ENCODE peak calls at places on chromosomes 3 and 15, in five cellular contexts. G is K562, M is A549, S is endothelial cell of umbilical vein, O is HepG2. C is an unnamed sample.

GRCh38 chr15:95733931-95734330 is 596.6 kb upstream of the NR2F2 start:
- DNase-seq in O (no peak), S (no peak), G (no peak), M (no peak), C (peak)

GRCh38 chr15:79858469-79858868 is 38.3 kb downstream of the MTHFS start:
- DNase-seq in M (peak), O (no peak), S (no peak), G (no peak), C (peak)

GRCh38 chr15:54102704-54103103 is 124.5 kb downstream of the UNC13C start:
- DNase-seq in G (no peak), M (no peak), S (no peak), O (no peak), C (no peak)

GRCh38 chr15:61441901-61442300 is 212.8 kb upstream of the RORA start:
- DNase-seq in G (no peak), M (no peak), O (no peak), S (no peak), C (no peak)

GRCh38 chr3:16474304-16474703 is 39.2 kb downstream of the RFTN1 start:
- DNase-seq in G (no peak), O (no peak), M (no peak), S (peak), C (no peak)

GRCh38 chr3:150145659-150146058 is 175.0 kb upstream of the PFN2 start:
- DNase-seq in O (no peak), M (no peak), S (no peak), G (no peak), C (no peak)

GRCh38 chr15:92400980-92401787 is 7.5 kb downstream of the ST8SIA2 start:
- DNase-seq in G (peak), O (no peak), M (no peak), S (no peak), C (no peak)

GRCh38 chr15:65085207-65085753 is 8.7 kb downstream of the KBTBD13 start:
- DNase-seq in G (no peak), O (no peak), M (no peak), S (no peak), C (no peak)

GRCh38 chr15:61994216-61994615 is 66.0 kb downstream of the VPS13C start:
- DNase-seq in S (no peak), M (no peak), O (no peak), G (no peak), C (no peak)

GRCh38 chr3:179961081-179962078 is 75.4 kb downstream of the PEX5L start:
- DNase-seq in G (no peak), M (no peak), O (no peak), S (no peak), C (no peak)

GRCh38 chr3:56799251-56799882 is 2.4 kb downstream of the ARHGEF3 start:
- DNase-seq in G (peak), O (peak), S (peak), M (peak), C (peak)

GRCh38 chr3:56801597-56802410 is at the start of gene ARHGEF3:
- DNase-seq in S (peak), O (peak), M (peak), G (peak), C (peak)

GRCh38 chr3:56802411-56802745 is 629 bp upstream of the ARHGEF3 start:
- DNase-seq in M (no peak), G (no peak), S (no peak), O (no peak), C (no peak)

GRCh38 chr3:56801151-56801596 is 575 bp downstream of the ARHGEF3 start:
- DNase-seq in M (no peak), O (no peak), G (no peak), S (peak), C (no peak)

DNA sequence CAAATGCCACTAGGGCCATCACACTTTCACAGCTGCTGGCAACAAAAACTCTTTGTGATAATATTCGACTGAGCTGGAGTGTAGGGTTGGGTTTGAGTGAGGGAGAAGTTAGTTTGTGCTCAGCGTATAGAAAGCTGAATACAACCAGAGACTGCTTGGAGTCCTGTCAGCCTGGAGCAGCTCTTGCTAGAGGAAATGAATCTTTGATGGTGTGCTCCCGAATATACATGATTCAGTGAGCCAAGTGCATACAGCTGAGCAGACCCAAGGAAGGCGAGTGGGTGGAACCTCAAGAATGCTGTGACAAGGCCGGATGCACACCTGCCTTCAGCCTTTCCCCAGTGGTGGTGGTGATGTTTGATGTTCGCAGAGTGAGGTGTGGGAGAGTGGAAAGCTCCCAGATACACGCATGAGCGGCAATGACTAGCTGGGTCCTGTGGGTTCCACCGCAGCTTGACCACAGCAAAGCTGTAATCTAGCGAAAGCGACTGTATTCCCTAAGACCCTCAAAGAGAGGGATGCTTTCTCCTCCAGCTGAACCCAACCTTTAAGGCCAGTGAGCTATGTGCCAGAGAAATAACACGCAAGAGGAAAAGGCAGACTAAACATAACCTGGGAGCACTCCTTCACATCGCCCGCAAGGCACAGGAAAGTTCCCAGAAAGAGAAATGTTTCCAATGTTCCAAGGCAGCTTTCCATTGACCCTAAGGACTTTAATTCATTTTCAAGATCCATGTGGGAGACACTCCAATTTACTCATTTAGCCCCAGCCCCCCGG is 1.2 kb downstream of the ARHGEF3 start:
- DNase-seq in O (no peak), G (no peak), M (no peak), S (peak), C (no peak)
- H3K4me3 ChIP-seq in O (peak), G (no peak), M (no peak), S (peak), C (no peak)

GRCh38 chr15:41503669-41504010 is 10.0 kb downstream of the ITPKA start:
- DNase-seq in M (no peak), G (no peak), S (no peak), O (no peak), C (no peak)

GRCh38 chr15:41502787-41503668 is 9.4 kb downstream of the ITPKA start:
- DNase-seq in M (no peak), G (no peak), O (no peak), S (no peak), C (peak)

GRCh38 chr15:41504751-41505492 is 8.7 kb downstream of the LTK start:
- DNase-seq in O (no peak), M (no peak), S (no peak), G (no peak), C (no peak)

GRCh38 chr15:41501191-41501917 is 7.7 kb downstream of the ITPKA start:
- DNase-seq in M (no peak), O (no peak), G (no peak), S (peak), C (peak)

DNA sequence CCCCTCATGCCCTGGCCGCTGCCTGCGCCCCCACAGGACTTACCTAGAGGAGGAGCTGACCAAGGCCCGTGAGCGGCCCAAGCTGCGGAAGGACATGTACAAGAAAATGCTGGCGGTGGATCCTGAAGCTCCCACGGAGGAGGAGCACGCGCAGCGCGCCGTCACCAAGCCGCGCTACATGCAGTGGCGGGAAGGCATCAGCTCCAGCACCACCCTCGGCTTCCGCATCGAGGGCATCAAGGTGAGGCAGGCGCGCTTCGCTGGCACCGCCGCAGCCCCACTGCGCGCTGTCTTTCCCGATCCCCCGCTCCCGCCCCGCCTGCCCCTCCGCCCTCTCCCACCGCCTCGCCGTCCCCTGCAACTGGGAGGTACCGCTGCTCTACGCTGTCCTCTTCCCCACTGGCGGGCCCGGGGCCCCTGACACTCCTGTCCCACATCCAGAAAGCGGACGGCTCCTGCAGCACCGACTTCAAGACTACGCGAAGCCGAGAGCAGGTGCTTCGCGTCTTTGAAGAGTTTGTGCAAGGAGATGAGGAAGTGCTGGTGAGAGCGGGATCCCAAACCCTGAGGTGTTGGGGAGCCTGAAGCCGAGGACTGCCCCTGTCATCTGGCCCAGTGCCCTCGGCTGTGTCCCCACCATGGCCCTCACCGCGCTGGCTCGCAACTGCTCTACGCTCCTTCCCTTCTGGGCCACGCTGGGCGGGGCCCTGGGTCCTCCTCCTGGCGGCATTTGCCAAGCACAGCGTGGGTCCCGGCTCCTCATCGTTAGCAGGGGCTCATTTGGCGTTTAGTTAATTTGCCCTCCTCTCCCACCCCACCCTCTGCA is 8.5 kb downstream of the ITPKA start:
- DNase-seq in S (no peak), M (no peak), G (no peak), O (no peak), C (peak)
- TF ChIP-seq MYC in S (no peak), M (no peak), G (no peak), O (no peak), C (no peak)

DNA sequence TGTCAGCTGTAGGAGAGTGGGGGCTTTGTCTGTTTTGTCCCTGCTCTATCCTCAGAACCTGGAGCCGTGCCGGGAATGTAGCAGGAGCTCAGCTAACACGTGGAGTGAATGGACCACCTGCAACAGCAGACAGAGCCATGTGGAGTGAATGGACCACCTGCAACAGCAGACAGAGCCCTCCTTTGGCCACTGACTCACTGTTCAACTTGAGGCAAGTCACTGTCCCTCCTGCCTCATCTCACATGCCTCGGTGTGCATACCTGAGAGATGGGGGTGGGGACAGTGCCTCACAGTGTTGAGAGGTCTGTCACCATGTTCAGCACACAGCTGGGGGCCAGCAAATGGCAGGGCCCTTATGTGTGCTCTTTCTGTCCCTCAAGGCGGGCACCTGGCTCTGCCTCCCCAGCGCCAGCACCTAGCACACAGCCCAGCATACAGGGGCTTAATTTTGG is 27.9 kb downstream of the FEM1B start:
- DNase-seq in G (no peak), O (no peak), M (no peak), S (no peak), C (no peak)
- H3K4me3 ChIP-seq in G (no peak), O (no peak), M (no peak), S (no peak), C (no peak)

GRCh38 chr15:70142322-70143191 is 44.8 kb upstream of the TLE3 start:
- DNase-seq in S (peak), O (no peak), G (no peak), M (peak), C (peak)
- TF ChIP-seq MYC in S (no peak), O (no peak), G (no peak), M (no peak), C (no peak)

DNA sequence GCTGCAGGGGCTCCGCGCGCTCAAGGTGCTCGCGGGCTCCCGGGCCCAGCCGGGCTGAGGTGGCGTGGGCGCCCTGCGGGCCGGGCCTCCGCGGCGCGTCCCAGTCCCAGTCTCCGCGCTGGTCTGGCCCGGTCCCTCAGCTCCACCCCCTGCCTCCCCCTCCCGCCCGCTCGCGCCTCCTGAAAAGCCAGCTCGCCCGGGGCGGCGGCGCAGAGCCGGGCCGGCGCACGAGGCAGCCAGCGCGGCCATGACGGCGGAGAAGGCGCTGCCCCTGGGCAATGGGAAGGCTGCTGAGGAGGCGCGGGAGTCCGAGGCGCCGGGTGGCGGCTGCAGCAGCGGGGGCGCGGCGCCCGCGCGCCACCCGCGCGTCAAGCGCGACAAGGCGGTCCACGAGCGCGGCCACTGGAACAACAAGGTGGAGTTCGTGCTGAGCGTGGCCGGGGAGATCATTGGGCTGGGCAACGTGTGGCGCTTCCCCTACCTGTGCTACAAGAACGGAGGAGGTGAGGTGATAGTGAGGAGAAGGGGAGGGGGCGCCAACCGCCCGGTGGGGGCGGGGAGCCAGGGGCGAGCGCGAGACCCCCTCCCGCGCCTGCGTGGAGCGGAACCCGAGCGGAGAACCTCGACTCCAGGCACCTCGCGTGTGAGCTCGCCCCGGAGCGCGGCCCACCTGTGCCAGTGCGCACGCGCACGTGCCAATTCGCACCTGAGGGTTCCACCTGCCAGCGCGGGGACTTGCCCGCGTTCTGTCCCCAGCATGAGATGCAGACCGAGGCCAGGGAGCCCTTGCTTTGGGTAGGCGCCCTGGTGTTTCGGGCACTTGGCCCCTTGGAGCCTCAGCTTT is at the start of gene SLC6A11:
- DNase-seq in G (no peak), M (no peak), S (no peak), O (peak), C (no peak)
- H3K4me3 ChIP-seq in G (no peak), M (peak), S (no peak), O (peak), C (no peak)

DNA sequence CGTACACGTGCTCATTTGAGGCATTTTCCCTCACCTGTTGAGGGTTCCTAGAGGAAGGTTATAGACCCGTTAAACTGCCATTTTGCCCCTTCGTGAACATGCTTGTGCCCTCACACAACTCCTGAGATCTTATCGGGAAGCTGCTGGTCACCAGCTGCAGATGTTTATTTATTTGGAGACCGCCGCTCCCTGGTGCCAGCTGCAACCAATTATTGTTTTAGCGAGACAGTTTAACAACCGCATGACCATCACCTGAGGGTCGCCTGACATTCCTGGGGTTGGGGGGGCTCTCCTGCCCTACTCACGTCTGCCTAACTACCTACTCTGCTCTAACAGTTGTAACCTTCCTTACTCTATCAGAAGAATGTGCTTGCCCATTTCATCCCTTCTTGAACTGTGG is 292.5 kb downstream of the MCTP2 start:
- DNase-seq in O (no peak), S (no peak), M (no peak), G (no peak), C (no peak)
- TF ChIP-seq MYC in O (no peak), S (no peak), M (no peak), G (no peak), C (no peak)